ENCODE peak calls at places on chromosomes 3 and 15, in nine cellular contexts. X, I, Y, J, O, E, A, S and M are unnamed samples.

GRCh38 chr3:126881861-126882260 is 101.1 kb upstream of the PLXNA1 start:
- DNase-seq in I (no peak), S (no peak), X (no peak), A (no peak), E (no peak), Y (no peak), J (no peak), O (no peak), M (no peak)

GRCh38 chr3:179464296-179465092 is 13.2 kb upstream of the GNB4 start:
- DNase-seq in J (no peak), E (no peak), I (no peak), A (no peak), O (no peak), S (no peak), X (peak), Y (no peak), M (no peak)

GRCh38 chr3:172189213-172189612 is 149.8 kb downstream of the FNDC3B start:
- DNase-seq in O (no peak), Y (no peak), X (no peak), S (no peak), J (no peak), I (no peak), E (no peak), A (no peak), M (no peak)

GRCh38 chr3:16508591-16508995 is 4.9 kb downstream of the RFTN1 start:
- DNase-seq in S (no peak), J (peak), Y (no peak), I (no peak), E (peak), O (no peak), X (no peak), A (peak), M (no peak)

GRCh38 chr3:139020868-139021234 is at the start of gene PRR23B:
- DNase-seq in O (no peak), Y (no peak), I (no peak), E (no peak), J (no peak), A (no peak), X (peak), S (no peak), M (no peak)

GRCh38 chr3:9914011-9914410 is 2.9 kb upstream of the IL17RC start:
- DNase-seq in O (no peak), E (no peak), S (no peak), J (no peak), Y (no peak), I (no peak), A (no peak), X (no peak), M (no peak)

GRCh38 chr15:35630570-35630969 is 84.6 kb upstream of the DPH6 start:
- DNase-seq in Y (no peak), E (peak), I (no peak), A (peak), S (no peak), O (no peak), J (peak), X (no peak), M (peak)

GRCh38 chr3:71581451-71581980 is 2.0 kb downstream of the FOXP1 start:
- DNase-seq in Y (peak), I (peak), S (no peak), X (peak), E (peak), A (peak), J (peak), O (peak), M (no peak)

GRCh38 chr15:85312486-85312885 is 67.9 kb upstream of the AKAP13 start:
- DNase-seq in J (peak), I (no peak), E (peak), O (no peak), X (peak), A (peak), S (peak), Y (no peak), M (peak)

GRCh38 chr15:56411122-56411749 is 46.0 kb downstream of the TEX9 start:
- DNase-seq in I (no peak), S (peak), J (no peak), O (no peak), E (peak), Y (no peak), X (peak), A (peak), M (peak)

GRCh38 chr3:146813496-146813895 is 208.3 kb upstream of the PLSCR5 start:
- DNase-seq in X (no peak), J (no peak), O (no peak), I (no peak), S (no peak), Y (no peak), E (peak), A (peak), M (no peak)

GRCh38 chr3:124588794-124589193 is 141.5 kb upstream of the UMPS start:
- DNase-seq in O (no peak), X (no peak), J (no peak), S (no peak), E (no peak), A (no peak), Y (no peak), I (no peak), M (no peak)

GRCh38 chr15:88375234-88375926 is 91.8 kb downstream of the MRPL46 start:
- DNase-seq in Y (peak), X (peak), O (no peak), I (no peak), S (peak), A (peak), J (peak), E (peak), M (peak)

GRCh38 chr3:41328916-41329315 is 129.6 kb downstream of the CTNNB1 start:
- DNase-seq in J (peak), I (no peak), E (peak), X (no peak), S (peak), Y (no peak), O (no peak), A (peak), M (peak)

GRCh38 chr3:156743859-156744258 is 69.5 kb downstream of the TIPARP start:
- DNase-seq in X (peak), O (no peak), A (no peak), Y (no peak), S (no peak), I (no peak), J (no peak), E (no peak), M (no peak)

GRCh38 chr15:77358545-77359240 is 61.2 kb downstream of the PEAK1 start:
- DNase-seq in A (peak), J (peak), Y (no peak), X (no peak), E (no peak), S (peak), O (no peak), I (no peak), M (peak)

GRCh38 chr3:190116551-190117067 is 4.1 kb downstream of the P3H2 start:
- DNase-seq in J (peak), Y (no peak), E (peak), X (no peak), O (no peak), S (peak), A (peak), I (no peak), M (peak)

GRCh38 chr3:171615742-171616141 is 155.5 kb upstream of the TNIK start:
- DNase-seq in A (peak), X (no peak), O (no peak), I (no peak), E (peak), Y (no peak), S (peak), J (peak), M (peak)

GRCh38 chr3:87732294-87732693 is 326.5 kb downstream of the CGGBP1 start:
- DNase-seq in I (no peak), A (no peak), J (no peak), S (no peak), X (no peak), E (no peak), Y (no peak), O (no peak), M (no peak)

GRCh38 chr15:62850318-62850717 is 192.2 kb upstream of the TPM1 start:
- DNase-seq in S (no peak), A (no peak), Y (no peak), X (no peak), I (no peak), J (no peak), O (no peak), E (no peak), M (no peak)

GRCh38 chr3:107241217-107241616 is 136.0 kb upstream of the CCDC54 start:
- DNase-seq in X (peak), Y (no peak), E (peak), S (no peak), A (peak), J (no peak), I (no peak), O (no peak), M (peak)
- H3K4me3 ChIP-seq in X (peak), Y (peak), E (peak), S (peak), A (peak), J (peak), I (peak), O (peak), M (peak)

DNA sequence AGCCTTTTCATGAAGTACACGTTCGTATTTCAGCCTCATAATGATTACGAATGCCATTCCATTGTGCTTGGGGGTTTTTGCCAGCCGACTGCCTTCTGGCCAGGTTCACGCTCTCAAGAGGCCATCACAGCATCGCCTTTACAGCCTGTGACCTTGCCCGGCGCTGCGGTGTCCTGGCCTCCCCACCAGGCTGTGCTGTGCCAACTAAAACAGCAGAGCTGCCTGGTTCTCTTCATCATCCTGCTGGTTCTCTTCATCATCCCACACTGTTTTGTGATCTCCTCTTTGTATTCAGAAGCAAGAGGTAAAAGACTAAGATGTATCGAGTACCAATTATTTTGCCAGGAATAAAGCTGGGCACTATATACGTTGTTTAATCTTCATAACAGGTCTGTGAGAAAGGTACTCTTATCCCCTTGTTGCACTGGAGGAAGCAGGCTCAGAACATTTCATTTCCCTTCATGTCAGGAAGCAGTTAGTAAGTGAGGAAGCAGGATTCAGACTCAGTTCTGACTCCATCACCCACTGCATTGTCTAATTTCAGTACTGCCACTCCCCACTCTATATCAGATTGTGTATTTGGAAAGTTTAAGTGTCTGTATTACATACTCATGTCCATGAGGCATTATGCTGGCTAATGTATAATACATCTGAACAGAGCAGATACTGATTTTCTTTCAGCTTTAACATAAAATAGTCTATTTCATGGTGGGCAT is 92.7 kb downstream of the LRRC28 start:
- DNase-seq in Y (peak), O (peak), S (no peak), X (peak), J (peak), E (peak), A (no peak), I (no peak), M (peak)
- TF ChIP-seq CTCF in Y (peak), O (peak), S (no peak), X (peak), J (peak), E (peak), A (peak), I (peak), M (peak)

GRCh38 chr3:149548729-149549065 is 74.2 kb downstream of the TM4SF4 start:
- DNase-seq in O (no peak), Y (no peak), S (no peak), I (no peak), X (no peak), A (no peak), E (peak), J (peak), M (no peak)

GRCh38 chr3:149551500-149551899 is 77.0 kb downstream of the TM4SF4 start:
- DNase-seq in O (no peak), I (no peak), S (no peak), E (no peak), J (no peak), Y (no peak), X (no peak), A (no peak), M (no peak)

GRCh38 chr3:149542375-149543312 is 68.1 kb downstream of the TM4SF4 start:
- DNase-seq in E (peak), S (no peak), J (peak), Y (no peak), O (peak), A (peak), I (no peak), X (no peak), M (no peak)

GRCh38 chr3:149547954-149548728 is 73.6 kb downstream of the TM4SF4 start:
- DNase-seq in E (peak), I (peak), S (peak), X (peak), Y (no peak), A (peak), J (peak), O (no peak), M (peak)

GRCh38 chr3:149547413-149547812 is 72.9 kb downstream of the TM4SF4 start:
- DNase-seq in I (peak), Y (no peak), E (peak), X (no peak), A (no peak), J (peak), S (peak), O (no peak), M (peak)
- H3K4me3 ChIP-seq in I (peak), Y (no peak), E (no peak), X (no peak), A (no peak), J (no peak), S (no peak), O (no peak), M (no peak)

GRCh38 chr3:20739814-20740213 is 553.8 kb upstream of the SGO1 start:
- DNase-seq in A (no peak), S (no peak), O (no peak), E (no peak), X (no peak), I (no peak), Y (no peak), J (peak), M (peak)
- TF ChIP-seq CTCF in A (no peak), S (no peak), O (no peak), E (no peak), X (peak), I (no peak), Y (no peak), J (peak), M (peak)

GRCh38 chr3:53774414-53774813 is 71.8 kb downstream of the CHDH start:
- DNase-seq in A (no peak), O (no peak), J (no peak), Y (no peak), X (no peak), S (no peak), E (no peak), I (no peak), M (no peak)

GRCh38 chr3:53773330-53773583 is 73.0 kb downstream of the CHDH start:
- DNase-seq in A (no peak), Y (no peak), E (no peak), J (no peak), S (no peak), O (no peak), X (no peak), I (no peak), M (no peak)

GRCh38 chr3:53775018-53775417 is 71.2 kb downstream of the CHDH start:
- DNase-seq in I (no peak), E (no peak), Y (no peak), X (no peak), J (no peak), O (no peak), S (no peak), A (no peak), M (no peak)

GRCh38 chr3:53773586-53774368 is 72.4 kb downstream of the CHDH start:
- DNase-seq in S (peak), E (peak), Y (peak), I (no peak), J (peak), A (peak), O (no peak), X (no peak), M (peak)

DNA sequence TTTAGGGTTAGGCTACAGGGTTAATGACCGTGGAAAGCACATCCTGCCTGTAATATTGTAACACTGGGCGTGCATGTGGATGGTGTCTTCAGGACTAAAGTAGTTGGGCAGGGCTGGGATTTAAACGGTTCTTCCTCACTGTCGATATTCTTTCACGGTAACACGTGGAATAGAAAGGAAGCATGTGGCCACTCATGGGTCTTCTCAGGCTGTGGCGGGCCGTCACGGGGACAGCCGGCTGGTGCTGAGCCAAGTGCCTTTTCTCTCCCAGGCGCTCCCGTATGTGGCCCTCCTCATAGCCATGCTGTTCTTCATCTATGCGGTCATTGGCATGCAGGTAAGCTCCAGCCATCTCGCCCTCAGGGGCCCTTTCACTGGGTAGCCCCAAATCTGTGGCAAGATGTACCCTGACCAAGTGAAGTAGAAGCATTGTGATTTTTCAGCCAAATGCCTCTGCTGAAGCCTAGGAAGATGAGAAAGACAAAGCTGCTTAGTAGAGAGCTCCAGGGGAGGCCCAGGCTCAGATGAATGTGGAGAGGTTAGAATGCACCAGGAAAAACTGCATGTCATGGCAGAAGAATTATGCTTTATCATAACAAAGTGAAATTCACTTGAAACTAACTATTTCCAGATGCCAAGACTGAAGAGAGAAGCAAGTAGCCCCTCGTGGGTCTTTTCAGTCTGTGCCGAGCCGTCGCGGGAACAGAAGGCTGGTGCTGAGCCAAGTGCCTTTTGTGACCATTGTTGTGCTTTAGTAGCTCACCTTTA is 73.5 kb downstream of the CHDH start:
- DNase-seq in A (peak), J (peak), E (peak), S (peak), Y (no peak), O (no peak), I (no peak), X (no peak), M (no peak)
- H3K4me3 ChIP-seq in A (no peak), J (no peak), E (no peak), S (no peak), Y (no peak), O (no peak), I (no peak), X (no peak), M (no peak)

GRCh38 chr3:20511863-20512262 is 325.9 kb upstream of the SGO1 start:
- DNase-seq in X (peak), A (peak), Y (no peak), O (no peak), S (peak), E (peak), I (no peak), J (peak), M (peak)
- TF ChIP-seq CTCF in X (peak), A (peak), Y (peak), O (peak), S (peak), E (peak), I (peak), J (peak), M (peak)

GRCh38 chr3:197519801-197520211 is 36.0 kb downstream of the BDH1 start:
- DNase-seq in A (no peak), E (no peak), S (no peak), Y (no peak), I (no peak), O (peak), X (no peak), J (no peak), M (no peak)
- H3K4me3 ChIP-seq in A (no peak), E (no peak), S (no peak), Y (no peak), I (no peak), O (no peak), X (no peak), J (no peak), M (no peak)

DNA sequence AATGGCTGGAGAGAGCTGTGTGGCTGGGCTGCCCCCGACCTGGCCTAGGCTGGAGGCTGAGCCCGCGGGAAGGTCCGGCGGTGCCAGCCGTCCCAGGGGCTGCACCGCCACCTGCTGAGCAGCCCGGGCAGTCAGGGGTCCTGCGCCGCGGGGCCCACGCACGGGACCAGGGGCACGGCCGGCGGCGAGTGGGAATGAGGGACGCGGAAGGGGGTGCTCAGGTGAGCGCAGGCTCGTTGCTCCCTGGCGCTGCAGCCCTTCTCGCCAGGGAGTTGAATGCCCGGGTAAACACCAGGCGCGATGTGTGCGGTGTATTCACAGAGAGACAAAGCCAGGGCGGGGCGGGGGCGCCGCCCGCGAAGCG is 666 bp upstream of the SEMA3F start:
- DNase-seq in X (peak), E (no peak), J (no peak), S (no peak), O (peak), A (no peak), Y (no peak), I (no peak), M (no peak)
- TF ChIP-seq CTCF in X (no peak), E (peak), J (peak), S (peak), O (peak), A (no peak), Y (no peak), I (no peak), M (no peak)